ENCODE peak calls at places on chromosomes 12 and 14, in four cellular contexts. B is substantia nigra, E is brain microvascular endothelial cell, T is OCI-LY7. R is an unnamed sample.

GRCh38 chr12:132170094-132170636 is 25.9 kb downstream of the NOC4L start:
- DNase-seq in T (no peak), E (no peak), B (no peak), R (no peak)

GRCh38 chr14:58662028-58662427 is 24.3 kb downstream of the DACT1 start:
- DNase-seq in T (no peak), E (no peak), B (no peak), R (no peak)

GRCh38 chr12:46998811-46999368 is 80.5 kb upstream of the PCED1B start:
- DNase-seq in E (peak), B (no peak), T (no peak), R (no peak)

GRCh38 chr14:79057333-79057732 is 887.2 kb downstream of the NRXN3 start:
- DNase-seq in B (no peak), E (no peak), T (no peak), R (no peak)

GRCh38 chr14:95482967-95483842 is 33.2 kb downstream of the SYNE3 start:
- DNase-seq in B (no peak), T (no peak), E (peak), R (no peak)

GRCh38 chr12:97561321-97562230 is 99.0 kb downstream of the RMST start:
- DNase-seq in T (no peak), E (no peak), B (no peak), R (no peak)

GRCh38 chr14:77882098-77882497 is 82.2 kb downstream of the ADCK1 start:
- DNase-seq in E (no peak), B (peak), T (no peak), R (no peak)

GRCh38 chr14:106318700-106319099 is 792.3 kb downstream of the TMEM121 start:
- DNase-seq in T (peak), E (no peak), B (no peak), R (no peak)

GRCh38 chr12:51714666-51715065 is 123.6 kb downstream of the SCN8A start:
- DNase-seq in E (no peak), T (no peak), B (no peak), R (no peak)

GRCh38 chr12:121175383-121176119 is 34.4 kb upstream of the P2RX4 start:
- DNase-seq in T (peak), B (peak), E (no peak), R (no peak)

GRCh38 chr14:35402323-35403084 is 2.0 kb downstream of the NFKBIA start:
- DNase-seq in B (no peak), E (no peak), T (peak), R (no peak)

GRCh38 chr12:50538178-50538577 is 33.4 kb downstream of the DIP2B start:
- DNase-seq in T (no peak), E (no peak), B (no peak), R (no peak)

GRCh38 chr12:47067176-47067575 is 12.2 kb upstream of the PCED1B start:
- DNase-seq in E (no peak), T (no peak), B (no peak), R (no peak)

GRCh38 chr14:41607966-41608663 is 1.4 kb downstream of the LRFN5 start:
- DNase-seq in T (no peak), E (no peak), B (peak), R (no peak)

GRCh38 chr14:41604793-41605534 is 1.7 kb upstream of the LRFN5 start:
- DNase-seq in E (no peak), T (no peak), B (no peak), R (no peak)

GRCh38 chr12:6074979-6075585 is 49.4 kb downstream of the VWF start:
- DNase-seq in T (no peak), E (no peak), B (peak), R (no peak)

GRCh38 chr12:116717466-116718457 is 20.1 kb downstream of the SPRING1 start:
- DNase-seq in B (peak), E (peak), T (no peak), R (no peak)

GRCh38 chr12:4221157-4221556 is 52.4 kb upstream of the CCND2 start:
- DNase-seq in E (no peak), T (no peak), B (no peak), R (no peak)

GRCh38 chr12:76236640-76237039 is 111.6 kb downstream of the BBS10 start:
- DNase-seq in E (peak), B (no peak), T (no peak), R (no peak)

GRCh38 chr12:6307521-6307920 is 3.0 kb upstream of the PLEKHG6 start:
- DNase-seq in T (no peak), B (peak), E (no peak), R (no peak)

GRCh38 chr12:53942467-53942997 is 3.9 kb downstream of the HOXC13 start:
- DNase-seq in E (no peak), T (no peak), B (no peak), R (no peak)

GRCh38 chr12:97877404-97877803 is 414.8 kb downstream of the RMST start:
- DNase-seq in E (no peak), B (no peak), T (no peak), R (no peak)

DNA sequence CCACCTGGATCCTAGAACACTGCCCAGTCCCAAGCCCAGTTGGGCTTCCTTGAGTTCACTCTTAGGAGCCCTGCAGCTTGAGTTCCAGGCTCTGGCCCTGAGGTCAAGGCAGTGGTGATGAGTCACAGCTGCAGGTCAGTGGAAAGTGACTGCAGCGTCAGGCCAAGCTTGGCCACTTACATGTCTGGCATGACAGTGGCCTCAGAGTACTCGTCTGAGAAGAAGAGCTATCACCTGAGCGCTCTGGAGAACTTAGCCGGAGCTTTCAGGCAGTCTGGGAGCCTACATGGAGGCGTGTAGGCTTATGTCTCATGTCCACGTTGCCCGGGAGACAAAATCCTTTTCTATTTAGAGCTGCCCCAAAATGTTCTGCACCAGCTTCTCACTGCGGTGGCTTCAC is 75.6 kb downstream of the ARL6IP4 start:
- DNase-seq in E (peak), T (no peak), B (no peak), R (no peak)
- H3K27ac ChIP-seq in E (no peak), T (no peak), B (no peak), R (no peak)

GRCh38 chr12:109719123-109720022 is 5.7 kb downstream of the FAM222A start:
- DNase-seq in E (no peak), T (no peak), B (peak), R (no peak)
- H3K27ac ChIP-seq in E (no peak), T (no peak), B (peak), R (no peak)

GRCh38 chr12:126762150-126762549 is 1504.8 kb upstream of the TMEM132C start:
- DNase-seq in T (no peak), B (no peak), E (no peak), R (peak)
- H3K27ac ChIP-seq in T (no peak), B (no peak), E (no peak), R (no peak)

GRCh38 chr12:70469221-70469820 is 103.2 kb downstream of the KCNMB4 start:
- DNase-seq in T (no peak), E (no peak), B (no peak), R (peak)

GRCh38 chr12:70467476-70467875 is 101.4 kb downstream of the KCNMB4 start:
- DNase-seq in B (no peak), E (no peak), T (no peak), R (no peak)

GRCh38 chr12:70466753-70467152 is 100.7 kb downstream of the KCNMB4 start:
- DNase-seq in T (no peak), B (no peak), E (no peak), R (no peak)

GRCh38 chr12:70468741-70469140 is 102.7 kb downstream of the KCNMB4 start:
- DNase-seq in B (no peak), T (no peak), E (no peak), R (peak)

DNA sequence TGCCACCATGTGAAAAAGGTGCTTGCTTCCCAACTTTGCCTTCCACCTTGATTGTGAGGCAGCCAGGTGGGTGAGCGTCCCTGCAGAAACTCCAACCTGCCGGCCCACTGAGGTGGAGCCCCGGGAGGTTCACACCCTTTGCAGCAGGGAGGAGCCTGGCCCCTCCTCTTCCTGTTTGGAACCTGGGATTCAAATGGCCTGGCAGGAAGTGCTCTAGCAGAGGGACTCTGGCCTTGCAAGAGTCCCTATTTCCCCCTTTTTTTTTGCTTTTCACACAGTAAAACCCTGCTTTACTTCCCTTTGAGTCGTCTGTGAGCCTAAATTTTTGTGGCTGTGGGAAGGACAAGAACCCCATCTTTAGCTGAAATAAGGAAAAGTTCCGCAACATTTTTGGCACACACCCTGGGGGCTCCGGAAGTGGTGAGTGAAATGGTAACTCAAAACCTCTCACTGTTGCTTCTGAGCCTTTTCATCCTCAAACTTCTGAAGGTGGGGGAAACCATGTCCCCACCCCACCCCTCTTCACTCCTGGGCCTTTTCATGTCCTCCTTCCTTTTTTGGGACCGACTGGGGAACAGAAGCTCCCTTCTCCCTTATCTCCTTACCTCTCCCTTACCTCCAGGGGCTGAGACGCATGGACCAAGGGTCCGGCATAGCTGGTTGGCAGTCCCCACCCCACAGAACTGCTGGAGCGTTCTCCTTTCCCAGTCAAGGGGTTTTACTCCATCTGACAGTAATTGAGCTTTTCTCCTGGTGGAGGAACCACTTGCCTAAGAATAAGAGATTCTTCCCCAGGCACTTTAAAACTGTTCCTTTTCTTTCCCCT is 102.0 kb downstream of the KCNMB4 start:
- DNase-seq in B (peak), T (no peak), E (no peak), R (peak)
- H3K27ac ChIP-seq in B (no peak), T (no peak), E (no peak), R (peak)